ENCODE peak calls at places on chromosomes 12 and 14, in seven cellular contexts. One of them, this sample, is unnamed.

GRCh38 chr12:42744539-42745156 is 155.1 kb upstream of the PRICKLE1 start:
- DNase-seq in mucosa of descending colon: no peak
- DNase-seq in heart left ventricle: no peak
- DNase-seq in tibial artery: no peak
- DNase-seq in A549: peak; percentile 8
- DNase-seq in lung: no peak
- DNase-seq in choroid plexus epithelial cell: peak; percentile 33
- DNase-seq in this sample: peak; percentile 89

GRCh38 chr12:42426733-42427132 is 100.8 kb downstream of the PPHLN1 start:
- DNase-seq in choroid plexus epithelial cell: peak; percentile 88
- DNase-seq in tibial artery: no peak
- DNase-seq in heart left ventricle: no peak
- DNase-seq in lung: no peak
- DNase-seq in A549: peak; percentile 76
- DNase-seq in mucosa of descending colon: no peak
- DNase-seq in this sample: peak; percentile 19

GRCh38 chr12:49885663-49886461 is 17.8 kb downstream of the FAIM2 start:
- DNase-seq in choroid plexus epithelial cell: no peak
- DNase-seq in lung: no peak
- DNase-seq in A549: no peak
- DNase-seq in tibial artery: no peak
- DNase-seq in heart left ventricle: no peak
- DNase-seq in mucosa of descending colon: no peak
- DNase-seq in this sample: no peak

GRCh38 chr12:74169607-74170006 is 368.0 kb upstream of the ATXN7L3B start:
- DNase-seq in heart left ventricle: no peak
- DNase-seq in choroid plexus epithelial cell: no peak
- DNase-seq in tibial artery: no peak
- DNase-seq in mucosa of descending colon: no peak
- DNase-seq in A549: no peak
- DNase-seq in lung: no peak
- DNase-seq in this sample: no peak

GRCh38 chr12:16531623-16532022 is 74.3 kb downstream of the LMO3 start:
- DNase-seq in tibial artery: no peak
- DNase-seq in heart left ventricle: no peak
- DNase-seq in choroid plexus epithelial cell: no peak
- DNase-seq in mucosa of descending colon: no peak
- DNase-seq in A549: no peak
- DNase-seq in lung: no peak
- DNase-seq in this sample: no peak

GRCh38 chr12:47391566-47391965 is 311.8 kb upstream of the AMIGO2 start:
- DNase-seq in heart left ventricle: no peak
- DNase-seq in A549: no peak
- DNase-seq in lung: no peak
- DNase-seq in choroid plexus epithelial cell: no peak
- DNase-seq in mucosa of descending colon: no peak
- DNase-seq in tibial artery: no peak
- DNase-seq in this sample: no peak

GRCh38 chr12:21300632-21301031 is 34.1 kb downstream of the SLCO1A2 start:
- DNase-seq in choroid plexus epithelial cell: no peak
- DNase-seq in A549: no peak
- DNase-seq in mucosa of descending colon: no peak
- DNase-seq in lung: no peak
- DNase-seq in tibial artery: no peak
- DNase-seq in heart left ventricle: no peak
- DNase-seq in this sample: no peak

GRCh38 chr12:47360771-47361388 is 281.1 kb upstream of the AMIGO2 start:
- DNase-seq in A549: no peak
- DNase-seq in choroid plexus epithelial cell: peak; percentile 41
- DNase-seq in mucosa of descending colon: no peak
- DNase-seq in tibial artery: no peak
- DNase-seq in heart left ventricle: no peak
- DNase-seq in lung: no peak
- DNase-seq in this sample: no peak

GRCh38 chr14:54503476-54503875 is 6.2 kb upstream of the CGRRF1 start:
- DNase-seq in heart left ventricle: no peak
- DNase-seq in tibial artery: no peak
- DNase-seq in A549: peak; percentile 66
- DNase-seq in mucosa of descending colon: no peak
- DNase-seq in choroid plexus epithelial cell: peak; percentile 72
- DNase-seq in lung: no peak
- DNase-seq in this sample: peak; percentile 40

GRCh38 chr14:31090872-31091764 is 64.9 kb upstream of the STRN3 start:
- DNase-seq in choroid plexus epithelial cell: peak; percentile 96
- DNase-seq in mucosa of descending colon: no peak
- DNase-seq in tibial artery: no peak
- DNase-seq in lung: peak; percentile 34
- DNase-seq in A549: peak; percentile 74
- DNase-seq in heart left ventricle: no peak
- DNase-seq in this sample: peak; percentile 91

GRCh38 chr14:101727611-101728010 is 33.9 kb upstream of the PPP2R5C start:
- DNase-seq in lung: no peak
- DNase-seq in choroid plexus epithelial cell: no peak
- DNase-seq in tibial artery: no peak
- DNase-seq in mucosa of descending colon: no peak
- DNase-seq in heart left ventricle: no peak
- DNase-seq in A549: no peak
- DNase-seq in this sample: no peak

GRCh38 chr12:45666452-45667215 is 62.9 kb upstream of the ARID2 start:
- DNase-seq in tibial artery: no peak
- DNase-seq in heart left ventricle: no peak
- DNase-seq in A549: no peak
- DNase-seq in choroid plexus epithelial cell: no peak
- DNase-seq in lung: no peak
- DNase-seq in mucosa of descending colon: no peak
- DNase-seq in this sample: peak; percentile 60

GRCh38 chr14:101835166-101835557 is 73.7 kb downstream of the PPP2R5C start:
- DNase-seq in lung: no peak
- DNase-seq in heart left ventricle: no peak
- DNase-seq in mucosa of descending colon: no peak
- DNase-seq in choroid plexus epithelial cell: peak; percentile 13
- DNase-seq in A549: no peak
- DNase-seq in tibial artery: no peak
- DNase-seq in this sample: no peak

GRCh38 chr14:53432378-53432802 is 279.3 kb upstream of the DDHD1 start:
- DNase-seq in A549: peak; percentile 55
- DNase-seq in heart left ventricle: no peak
- DNase-seq in tibial artery: no peak
- DNase-seq in lung: no peak
- DNase-seq in mucosa of descending colon: no peak
- DNase-seq in choroid plexus epithelial cell: peak; percentile 65
- DNase-seq in this sample: peak; percentile 63

GRCh38 chr14:69716483-69717187 is 50.3 kb upstream of the SRSF5 start:
- DNase-seq in mucosa of descending colon: no peak
- DNase-seq in lung: no peak
- DNase-seq in heart left ventricle: no peak
- DNase-seq in tibial artery: no peak
- DNase-seq in A549: no peak
- DNase-seq in choroid plexus epithelial cell: peak; percentile 99
- DNase-seq in this sample: peak; percentile 91

GRCh38 chr12:99809921-99810320 is 162.4 kb downstream of the GARIN6 start:
- DNase-seq in heart left ventricle: no peak
- DNase-seq in tibial artery: no peak
- DNase-seq in A549: no peak
- DNase-seq in choroid plexus epithelial cell: no peak
- DNase-seq in lung: no peak
- DNase-seq in mucosa of descending colon: no peak
- DNase-seq in this sample: no peak

GRCh38 chr12:99806304-99806703 is 158.8 kb downstream of the GARIN6 start:
- DNase-seq in choroid plexus epithelial cell: no peak
- DNase-seq in tibial artery: no peak
- DNase-seq in A549: no peak
- DNase-seq in lung: no peak
- DNase-seq in mucosa of descending colon: no peak
- DNase-seq in heart left ventricle: no peak
- DNase-seq in this sample: no peak

DNA sequence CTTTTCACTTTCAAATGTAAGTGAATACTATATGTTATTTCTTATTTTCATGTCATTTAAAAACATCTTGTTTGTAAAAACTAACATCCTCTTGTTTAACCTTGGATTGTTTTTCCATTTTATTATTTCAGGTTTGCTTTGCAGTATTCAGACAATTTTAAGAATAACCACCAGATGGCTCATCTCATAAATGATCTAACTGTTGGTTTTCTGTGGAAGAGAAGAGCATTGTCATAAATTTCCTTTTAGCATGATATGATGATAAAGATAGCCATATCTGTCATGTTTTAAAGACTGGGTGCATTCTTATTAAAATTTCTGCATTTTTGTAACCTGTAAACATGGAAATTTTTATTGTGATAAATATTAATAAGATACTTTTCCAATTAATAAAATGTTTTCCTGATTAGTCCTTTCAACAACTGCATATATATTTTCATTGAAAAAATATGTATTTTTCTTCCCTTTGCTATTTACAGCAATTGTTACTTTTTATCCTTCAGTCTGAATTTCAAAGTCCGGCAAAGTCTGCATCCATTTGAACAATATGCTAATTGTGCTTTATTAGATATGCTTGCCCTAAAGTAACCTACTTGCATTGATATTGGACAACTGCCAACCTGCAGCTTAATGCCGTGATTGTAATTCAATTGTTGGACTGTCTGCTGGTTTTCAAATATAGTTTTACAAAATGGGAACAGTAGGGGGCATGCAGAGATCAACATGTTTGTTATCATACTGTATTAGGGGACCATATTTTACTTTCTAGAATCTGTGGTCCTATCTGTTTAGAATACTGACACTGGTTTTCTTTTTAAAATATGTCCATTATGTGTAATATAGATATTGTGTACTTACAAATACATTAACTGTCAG is 163.4 kb downstream of the GARIN6 start:
- DNase-seq in tibial artery: no peak
- DNase-seq in A549: peak; percentile 57
- DNase-seq in heart left ventricle: no peak
- DNase-seq in choroid plexus epithelial cell: peak; percentile 39
- DNase-seq in mucosa of descending colon: no peak
- DNase-seq in lung: no peak
- DNase-seq in this sample: peak; percentile 49
- TF ChIP-seq CTCF in tibial artery: peak; percentile 33
- TF ChIP-seq CTCF in A549: peak; percentile 41
- TF ChIP-seq CTCF in heart left ventricle: no peak
- TF ChIP-seq CTCF in choroid plexus epithelial cell: peak; percentile 45
- TF ChIP-seq CTCF in mucosa of descending colon: no peak
- TF ChIP-seq CTCF in lung: no peak
- TF ChIP-seq CTCF in this sample: peak; percentile 49

DNA sequence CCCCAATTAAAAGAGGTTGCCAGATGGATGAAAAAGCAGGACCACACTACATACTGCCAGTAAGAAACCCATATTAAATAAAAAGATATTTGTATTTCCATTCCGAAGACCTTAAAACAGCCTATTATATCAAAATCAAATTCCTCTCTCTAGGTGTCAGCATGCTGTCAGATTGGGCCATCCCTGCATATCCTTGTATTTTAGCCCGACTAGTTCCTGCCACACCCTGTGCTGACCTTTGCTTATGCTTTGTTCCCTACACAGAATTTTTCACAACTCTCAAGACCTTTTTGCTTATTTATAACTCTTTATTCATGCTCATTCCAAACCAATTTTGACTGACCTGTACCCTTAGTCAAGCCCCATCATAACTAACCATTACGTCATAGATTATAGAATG is 12.8 kb downstream of the GSKIP start:
- DNase-seq in lung: no peak
- DNase-seq in A549: peak; percentile 36
- DNase-seq in heart left ventricle: no peak
- DNase-seq in tibial artery: no peak
- DNase-seq in choroid plexus epithelial cell: no peak
- DNase-seq in mucosa of descending colon: no peak
- DNase-seq in this sample: no peak
- TF ChIP-seq CTCF in lung: no peak
- TF ChIP-seq CTCF in A549: no peak
- TF ChIP-seq CTCF in heart left ventricle: no peak
- TF ChIP-seq CTCF in tibial artery: no peak
- TF ChIP-seq CTCF in choroid plexus epithelial cell: no peak
- TF ChIP-seq CTCF in mucosa of descending colon: no peak
- TF ChIP-seq CTCF in this sample: no peak

DNA sequence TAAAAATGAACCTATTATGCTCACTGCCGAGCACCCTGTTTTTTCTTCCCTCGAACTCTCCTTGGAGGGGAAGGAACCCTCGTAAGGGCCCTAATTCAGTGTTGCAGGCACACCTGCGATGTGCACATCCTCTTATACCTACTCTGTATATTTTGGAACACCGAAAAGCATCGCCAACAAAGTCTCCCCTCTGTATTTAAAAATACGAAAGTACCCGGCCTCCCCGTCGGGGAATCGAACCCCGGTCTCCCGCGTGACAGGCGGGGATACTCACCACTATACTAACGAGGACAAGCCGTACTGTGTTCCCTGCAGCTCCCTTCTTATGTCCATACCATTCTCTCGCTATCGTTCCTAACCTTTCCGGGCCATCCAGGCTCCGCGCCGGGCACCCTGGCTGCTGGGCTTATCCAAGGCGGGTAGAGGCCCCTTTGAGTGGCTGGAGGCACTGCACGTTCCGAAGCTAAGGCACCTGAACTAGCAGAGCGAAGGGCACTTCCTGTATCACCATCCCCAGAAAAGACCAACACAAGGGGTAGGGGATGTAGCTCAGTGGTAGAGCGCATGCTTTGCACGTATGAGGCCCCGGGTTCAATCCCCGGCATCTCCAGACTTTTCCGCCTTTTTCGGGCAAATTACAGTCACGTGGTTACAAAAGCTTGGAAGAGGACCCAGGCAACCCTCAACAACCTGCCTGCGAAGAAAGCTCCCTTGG is 25.1 kb upstream of the UBC start:
- DNase-seq in heart left ventricle: peak; percentile 87
- DNase-seq in choroid plexus epithelial cell: peak; percentile 95
- DNase-seq in mucosa of descending colon: peak; percentile 86
- DNase-seq in A549: peak; percentile 97
- DNase-seq in lung: peak; percentile 88
- DNase-seq in tibial artery: peak; percentile 92
- DNase-seq in this sample: peak; percentile 99
- TF ChIP-seq CTCF in heart left ventricle: no peak
- TF ChIP-seq CTCF in choroid plexus epithelial cell: no peak
- TF ChIP-seq CTCF in mucosa of descending colon: no peak
- TF ChIP-seq CTCF in A549: no peak
- TF ChIP-seq CTCF in lung: no peak
- TF ChIP-seq CTCF in tibial artery: no peak
- TF ChIP-seq CTCF in this sample: no peak

DNA sequence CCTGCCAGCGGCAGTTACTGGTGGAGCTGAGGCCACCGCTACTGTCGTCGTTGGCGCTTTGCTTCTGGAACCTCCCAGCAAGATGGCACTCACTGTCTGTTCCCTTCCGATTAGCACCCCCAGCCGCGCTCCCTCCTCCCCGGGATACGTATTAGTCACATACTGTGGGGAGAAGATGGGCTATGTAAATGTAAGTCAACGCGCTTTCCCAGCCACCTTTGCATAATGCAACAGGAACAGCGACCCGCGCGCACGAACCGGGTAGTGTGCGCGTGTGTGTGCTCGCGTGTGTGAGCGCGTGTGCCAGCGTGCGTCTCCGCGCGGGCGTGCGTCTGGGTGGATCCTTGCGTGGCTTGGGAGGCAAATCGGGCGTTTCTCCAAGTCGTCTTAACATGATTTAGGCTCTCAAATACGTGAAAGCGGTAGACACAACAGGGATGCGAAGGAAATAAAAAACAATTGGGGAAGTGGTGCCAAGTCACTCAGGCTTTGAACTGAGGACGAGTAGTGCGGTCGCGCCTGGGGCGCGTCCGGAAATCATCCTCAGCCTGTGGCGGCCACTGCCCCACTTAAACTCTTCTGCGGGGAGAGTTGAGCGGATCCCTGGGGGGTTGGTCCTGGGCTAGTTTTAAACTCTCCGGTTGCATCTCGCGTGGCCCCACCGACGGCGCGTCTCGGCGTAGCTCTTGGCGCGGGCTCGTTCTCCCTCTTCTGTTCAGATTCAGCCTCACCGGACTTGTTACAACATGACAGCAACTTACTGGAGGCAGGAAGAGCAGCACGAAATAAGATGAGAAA is 1.8 kb downstream of the FLRT2 start:
- DNase-seq in lung: peak; percentile 51
- DNase-seq in A549: peak; percentile 79
- DNase-seq in mucosa of descending colon: peak; percentile 66
- DNase-seq in tibial artery: peak; percentile 85
- DNase-seq in choroid plexus epithelial cell: peak; percentile 96
- DNase-seq in heart left ventricle: peak; percentile 54
- DNase-seq in this sample: peak; percentile 84
- TF ChIP-seq CTCF in lung: no peak
- TF ChIP-seq CTCF in A549: peak; percentile 32
- TF ChIP-seq CTCF in mucosa of descending colon: no peak
- TF ChIP-seq CTCF in tibial artery: peak; percentile 28
- TF ChIP-seq CTCF in choroid plexus epithelial cell: peak; percentile 74
- TF ChIP-seq CTCF in heart left ventricle: no peak
- TF ChIP-seq CTCF in this sample: peak; percentile 47